ENCODE peak calls at places on chromosomes 6 and 20, in seven cellular contexts. C, Y, S, I, E, O and M are unnamed samples.
A peak's percentile ranks its signal among the peaks of the same experiment; 100 is the strongest.

GRCh38 chr20:57276221-57276620 is 9.8 kb upstream of the BMP7 start:
- DNase-seq in Y (no peak), C (no peak), E (no peak), I (no peak), S (no peak), O (no peak), M (no peak)

GRCh38 chr20:31496761-31497295 is 17.4 kb upstream of the HM13 start:
- DNase-seq in S (peak; percentile 84), I (no peak), C (no peak), E (peak; percentile 84), O (peak; percentile 82), Y (peak; percentile 77), M (no peak)

GRCh38 chr6:166424431-166424830 is 41.7 kb upstream of the MPC1 start:
- DNase-seq in I (no peak), Y (no peak), S (no peak), O (no peak), E (no peak), C (no peak), M (no peak)

GRCh38 chr6:7537560-7538174 is 3.8 kb upstream of the DSP start:
- DNase-seq in O (no peak), Y (no peak), I (no peak), S (no peak), E (no peak), C (no peak), M (no peak)

GRCh38 chr6:46626228-46626909 is 26.2 kb downstream of the CYP39A1 start:
- DNase-seq in E (no peak), Y (peak; percentile 45), S (peak; percentile 23), O (no peak), C (no peak), I (no peak), M (no peak)

GRCh38 chr6:9606435-9607134 is 808.3 kb downstream of the TFAP2A start:
- DNase-seq in E (no peak), C (no peak), I (no peak), Y (no peak), S (no peak), O (no peak), M (no peak)

GRCh38 chr20:63645218-63645617 is 8.0 kb downstream of the STMN3 start:
- DNase-seq in S (no peak), I (no peak), E (no peak), Y (no peak), C (no peak), O (no peak), M (no peak)

GRCh38 chr20:62723768-62724420 is 15.3 kb downstream of the NTSR1 start:
- DNase-seq in I (no peak), S (no peak), E (peak; percentile 31), Y (no peak), O (peak; percentile 6), C (no peak), M (no peak)

GRCh38 chr20:9218412-9219001 is 149.6 kb downstream of the PLCB4 start:
- DNase-seq in C (no peak), Y (peak; percentile 60), I (peak; percentile 67), O (no peak), E (no peak), S (no peak), M (no peak)

GRCh38 chr6:157449610-157450009 is 68.6 kb downstream of the ZDHHC14 start:
- DNase-seq in O (no peak), E (no peak), C (no peak), Y (no peak), S (no peak), I (peak; percentile 25), M (no peak)

GRCh38 chr20:59749293-59749680 is 144.9 kb downstream of the PHACTR3 start:
- DNase-seq in Y (peak; percentile 33), E (peak; percentile 60), C (no peak), O (no peak), S (no peak), I (peak; percentile 39), M (no peak)

GRCh38 chr6:22598386-22598785 is 29.0 kb downstream of the HDGFL1 start:
- DNase-seq in I (no peak), C (no peak), S (no peak), O (no peak), Y (no peak), E (no peak), M (no peak)

GRCh38 chr6:101539510-101540245 is 146.2 kb downstream of the GRIK2 start:
- DNase-seq in S (no peak), I (peak; percentile 75), O (no peak), C (no peak), E (no peak), Y (peak; percentile 65), M (no peak)

GRCh38 chr6:14921170-14921569 is 324.7 kb upstream of the JARID2 start:
- DNase-seq in Y (peak; percentile 40), E (peak; percentile 85), S (peak; percentile 64), I (peak; percentile 67), O (peak; percentile 69), C (no peak), M (peak; percentile 32)

GRCh38 chr6:153092082-153093013 is 38.7 kb downstream of the RGS17 start:
- DNase-seq in E (no peak), O (no peak), Y (peak; percentile 85), C (no peak), I (peak; percentile 84), S (no peak), M (no peak)

GRCh38 chr20:51022803-51023616 is at the start of gene KCNG1:
- DNase-seq in E (peak; percentile 67), S (peak; percentile 45), I (peak; percentile 55), O (peak; percentile 68), Y (peak; percentile 81), C (peak; percentile 16), M (peak; percentile 78)

GRCh38 chr20:19073584-19074198 is 138.8 kb upstream of the SLC24A3 start:
- DNase-seq in I (no peak), O (no peak), C (no peak), E (no peak), S (no peak), Y (no peak), M (no peak)

GRCh38 chr6:96016781-96017180 is 1.0 kb downstream of the FUT9 start:
- DNase-seq in S (no peak), E (no peak), Y (no peak), O (no peak), I (no peak), C (no peak), M (no peak)

DNA sequence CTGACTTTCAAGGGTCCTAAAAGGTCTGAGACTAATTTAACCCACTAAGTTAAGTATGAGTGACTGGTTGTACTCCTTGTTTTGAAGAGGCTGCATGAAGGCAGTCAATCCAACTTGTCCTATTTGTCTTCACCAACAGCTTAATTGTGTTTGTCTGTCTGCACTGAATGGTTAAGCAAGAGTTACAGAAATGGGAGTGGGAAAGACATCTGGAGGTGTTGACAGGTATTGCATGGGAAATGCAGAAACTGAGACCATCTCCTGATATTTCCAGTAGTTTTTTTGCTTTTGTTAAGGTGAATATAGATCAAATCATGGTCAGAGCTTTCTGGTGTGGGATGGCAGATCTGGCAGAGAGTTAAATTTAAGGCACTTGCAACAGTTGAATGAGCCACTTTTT is 6.5 kb downstream of the FUT9 start:
- DNase-seq in S (no peak), O (no peak), I (no peak), C (no peak), Y (no peak), E (no peak), M (no peak)
- TF ChIP-seq CTCF in S (no peak), O (no peak), I (no peak), C (peak; percentile 19), Y (no peak), E (no peak), M (no peak)

DNA sequence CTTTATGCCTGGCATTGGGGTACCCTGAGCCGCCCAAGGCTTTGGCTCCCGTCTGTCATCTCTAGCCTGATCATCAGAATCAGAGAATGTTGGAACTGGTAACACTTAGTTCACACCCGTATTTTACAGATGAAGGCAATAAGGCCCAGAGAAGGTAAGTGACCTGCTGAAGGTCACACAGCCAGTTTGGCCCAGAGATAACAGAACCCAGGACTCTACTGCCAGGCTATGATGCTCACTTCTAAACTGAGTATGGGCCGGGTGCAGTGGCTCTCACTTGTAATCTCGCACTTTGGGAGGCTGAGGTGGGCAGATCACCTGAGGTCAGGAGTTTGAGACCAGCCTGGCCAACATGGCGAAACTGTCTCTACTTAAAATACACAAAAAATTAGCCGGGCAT is 1.8 kb upstream of the TGM6 start:
- DNase-seq in S (no peak), I (no peak), C (no peak), O (no peak), Y (no peak), E (no peak), M (no peak)
- H3K4me1 ChIP-seq in S (no peaks in the 10 kb centered on the region), I (no peaks in the 10 kb centered on the region), C (peaks cover 9% of the 10 kb centered on the region), O (no peaks in the 10 kb centered on the region), Y (no peaks in the 10 kb centered on the region), E (no peaks in the 10 kb centered on the region), M (no peaks in the 10 kb centered on the region)

DNA sequence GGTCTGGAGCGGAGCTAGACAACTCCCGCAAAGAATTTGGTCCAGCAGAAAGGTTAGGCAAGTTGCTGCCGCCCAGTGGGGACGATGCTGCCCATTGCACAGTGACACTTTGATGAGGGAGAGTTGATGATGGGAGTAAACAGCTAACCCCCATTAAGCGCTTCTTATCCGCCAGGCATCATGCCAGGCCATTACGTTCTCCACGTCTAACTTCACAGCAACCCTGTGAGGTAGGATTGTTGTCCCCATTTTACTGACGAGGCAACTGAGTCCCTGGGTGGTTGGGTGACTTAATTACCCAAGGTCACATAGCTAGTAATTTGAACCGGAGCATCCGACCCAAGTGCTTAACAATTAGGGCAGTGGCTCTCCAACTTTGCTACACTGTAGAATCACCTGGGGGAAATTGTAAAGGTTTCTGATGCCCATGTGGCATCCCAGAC is 731 bp downstream of the RALGAPB start:
- DNase-seq in I (peak; percentile 16), Y (peak; percentile 36), S (peak; percentile 32), C (no peak), O (no peak), E (no peak), M (no peak)
- TF ChIP-seq CTCF in I (no peak), Y (peak; percentile 24), S (no peak), C (no peak), O (no peak), E (no peak), M (no peak)

GRCh38 chr6:32837651-32838113 is 857 bp downstream of the TAP2 start:
- DNase-seq in I (peak; percentile 19), E (no peak), Y (peak; percentile 8), S (no peak), O (no peak), C (peak; percentile 20), M (no peak)
- H3K4me1 ChIP-seq in I (peaks cover 10% of the 10 kb centered on the region), E (peaks cover 12% of the 10 kb centered on the region), Y (peaks cover 5% of the 10 kb centered on the region), S (peaks cover 36% of the 10 kb centered on the region), O (peaks cover 30% of the 10 kb centered on the region), C (peaks cover 9% of the 10 kb centered on the region), M (peaks cover 11% of the 10 kb centered on the region)

DNA sequence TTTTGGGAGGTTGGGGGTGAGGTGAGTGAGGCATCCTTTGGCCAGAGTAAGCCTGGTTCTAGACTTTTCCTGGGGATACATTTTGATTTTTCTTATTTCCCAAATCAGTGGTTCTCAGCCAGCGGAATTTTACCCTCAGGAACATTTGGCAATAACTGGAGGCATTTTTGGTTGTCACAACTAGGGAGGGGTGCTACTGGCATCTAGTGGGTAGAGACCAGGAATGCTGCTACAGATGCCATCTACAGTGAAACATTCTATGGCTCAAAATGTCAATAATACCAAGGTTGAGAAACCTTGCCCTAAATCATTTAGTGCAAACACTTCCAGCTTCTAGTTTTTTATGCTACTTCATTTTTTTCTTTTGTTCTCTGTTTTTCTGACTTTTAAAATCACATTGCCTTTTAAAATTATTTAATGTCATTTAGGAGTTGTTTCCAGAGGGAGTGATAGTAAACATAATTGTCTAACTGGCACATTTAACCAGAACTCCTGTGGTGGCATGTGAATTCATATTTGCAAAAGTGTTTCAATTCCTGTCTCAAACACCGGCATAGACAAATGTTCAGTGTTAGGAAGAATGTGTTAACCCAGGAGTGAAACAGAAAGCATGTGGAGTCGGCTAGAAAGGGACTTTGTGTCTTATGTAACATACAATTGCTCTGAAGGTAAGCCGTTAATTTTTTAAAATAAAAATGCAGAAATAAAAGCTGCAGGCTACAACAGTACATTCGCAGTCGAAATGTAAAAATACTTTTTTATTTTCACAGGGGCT is 59.0 kb downstream of the QRSL1 start:
- DNase-seq in Y (no peak), S (no peak), C (no peak), E (no peak), O (no peak), I (no peak), M (no peak)
- TF ChIP-seq CTCF in Y (no peak), S (no peak), C (no peak), E (no peak), O (no peak), I (no peak), M (no peak)